ENCODE peak calls at places on chromosomes 13 and 19, in six cellular contexts. One of them, this sample, is unnamed.

GRCh38 chr13:89153941-89154340 is 1482.8 kb downstream of the SLITRK5 start:
- DNase-seq in breast epithelium: no peak
- DNase-seq in IMR-90: no peak
- DNase-seq in Peyer's patch: no peak
- DNase-seq in HepG2: no peak
- DNase-seq in heart left ventricle: no peak
- DNase-seq in this sample: no peak

GRCh38 chr19:7349961-7350711 is 1.4 kb downstream of the ARHGEF18 start:
- DNase-seq in breast epithelium: no peak
- DNase-seq in IMR-90: no peak
- DNase-seq in Peyer's patch: peak; percentile 89
- DNase-seq in HepG2: no peak
- DNase-seq in heart left ventricle: no peak
- DNase-seq in this sample: no peak

GRCh38 chr19:8578642-8579265 is 1.5 kb upstream of the MYO1F start:
- DNase-seq in breast epithelium: peak; percentile 73
- DNase-seq in IMR-90: peak; percentile 53
- DNase-seq in Peyer's patch: peak; percentile 91
- DNase-seq in HepG2: peak; percentile 35
- DNase-seq in heart left ventricle: peak; percentile 83
- DNase-seq in this sample: peak; percentile 74

GRCh38 chr19:29485293-29485692 is 40.5 kb upstream of the VSTM2B start:
- DNase-seq in breast epithelium: no peak
- DNase-seq in IMR-90: no peak
- DNase-seq in Peyer's patch: no peak
- DNase-seq in HepG2: no peak
- DNase-seq in heart left ventricle: no peak
- DNase-seq in this sample: no peak

GRCh38 chr19:4970558-4971423 is 1.9 kb downstream of the KDM4B start:
- DNase-seq in breast epithelium: no peak
- DNase-seq in IMR-90: no peak
- DNase-seq in Peyer's patch: no peak
- DNase-seq in HepG2: peak; percentile 37
- DNase-seq in heart left ventricle: peak; percentile 68
- DNase-seq in this sample: peak; percentile 65

GRCh38 chr19:18203408-18203862 is 407 bp downstream of the RAB3A start:
- DNase-seq in breast epithelium: no peak
- DNase-seq in IMR-90: no peak
- DNase-seq in Peyer's patch: peak; percentile 55
- DNase-seq in HepG2: no peak
- DNase-seq in heart left ventricle: peak; percentile 69
- DNase-seq in this sample: peak; percentile 32

GRCh38 chr13:46698015-46698414 is 98.9 kb downstream of the ESD start:
- DNase-seq in breast epithelium: no peak
- DNase-seq in IMR-90: no peak
- DNase-seq in Peyer's patch: no peak
- DNase-seq in HepG2: no peak
- DNase-seq in heart left ventricle: peak; percentile 85
- DNase-seq in this sample: peak; percentile 75

GRCh38 chr13:109145631-109146030 is 516.2 kb downstream of the MYO16 start:
- DNase-seq in breast epithelium: no peak
- DNase-seq in IMR-90: peak; percentile 72
- DNase-seq in Peyer's patch: no peak
- DNase-seq in HepG2: peak; percentile 13
- DNase-seq in heart left ventricle: peak; percentile 49
- DNase-seq in this sample: peak; percentile 29

GRCh38 chr13:46184277-46184699 is 2.3 kb upstream of the LCP1 start:
- DNase-seq in breast epithelium: no peak
- DNase-seq in IMR-90: no peak
- DNase-seq in Peyer's patch: peak; percentile 87
- DNase-seq in HepG2: peak; percentile 28
- DNase-seq in heart left ventricle: peak; percentile 31
- DNase-seq in this sample: peak; percentile 19

GRCh38 chr13:63198076-63198475 is 1782.4 kb upstream of the PCDH20 start:
- DNase-seq in breast epithelium: no peak
- DNase-seq in IMR-90: peak; percentile 45
- DNase-seq in Peyer's patch: no peak
- DNase-seq in HepG2: no peak
- DNase-seq in heart left ventricle: no peak
- DNase-seq in this sample: no peak

GRCh38 chr19:51439021-51439465 is 19.2 kb downstream of the SIGLEC8 start:
- DNase-seq in breast epithelium: no peak
- DNase-seq in IMR-90: no peak
- DNase-seq in Peyer's patch: peak; percentile 33
- DNase-seq in HepG2: peak; percentile 14
- DNase-seq in heart left ventricle: no peak
- DNase-seq in this sample: no peak

GRCh38 chr19:5661483-5661882 is 18.8 kb downstream of the MICOS13 start:
- DNase-seq in breast epithelium: no peak
- DNase-seq in IMR-90: no peak
- DNase-seq in Peyer's patch: no peak
- DNase-seq in HepG2: no peak
- DNase-seq in heart left ventricle: no peak
- DNase-seq in this sample: no peak

GRCh38 chr13:91745962-91746361 is 347.5 kb downstream of the GPC5 start:
- DNase-seq in breast epithelium: no peak
- DNase-seq in IMR-90: no peak
- DNase-seq in Peyer's patch: no peak
- DNase-seq in HepG2: no peak
- DNase-seq in heart left ventricle: no peak
- DNase-seq in this sample: no peak
- H3K36me3 ChIP-seq in breast epithelium: no peaks in the 10 kb centered on the region
- H3K36me3 ChIP-seq in IMR-90: no peaks in the 10 kb centered on the region
- H3K36me3 ChIP-seq in Peyer's patch: no peaks in the 10 kb centered on the region
- H3K36me3 ChIP-seq in HepG2: no peaks in the 10 kb centered on the region
- H3K36me3 ChIP-seq in heart left ventricle: no peaks in the 10 kb centered on the region
- H3K36me3 ChIP-seq in this sample: no peaks in the 10 kb centered on the region

DNA sequence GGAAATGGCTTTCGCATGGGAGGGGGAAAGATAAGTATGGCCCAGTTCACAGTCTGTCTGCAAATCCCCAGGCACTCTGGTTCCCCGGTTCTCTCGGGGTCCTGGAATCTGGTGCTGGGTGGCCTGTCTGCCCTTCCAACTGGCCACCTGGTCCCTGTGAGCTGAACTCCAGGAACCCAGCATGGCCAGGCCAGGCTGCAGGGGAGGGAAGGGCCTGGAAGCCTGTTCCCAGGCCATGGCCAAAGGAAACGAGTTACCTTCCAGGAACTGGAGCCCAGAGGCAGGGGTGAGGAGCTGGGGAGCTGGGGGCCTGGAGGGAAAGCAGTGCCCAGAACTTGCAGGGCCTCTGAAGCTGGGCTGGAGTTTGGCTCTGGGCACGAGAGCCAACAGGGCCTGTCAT is 19.1 kb upstream of the PNMA8C start:
- DNase-seq in breast epithelium: no peak
- DNase-seq in IMR-90: no peak
- DNase-seq in Peyer's patch: no peak
- DNase-seq in HepG2: no peak
- DNase-seq in heart left ventricle: peak; percentile 55
- DNase-seq in this sample: no peak
- H3K27ac ChIP-seq in breast epithelium: peak overlapping the region; percentile 55
- H3K27ac ChIP-seq in IMR-90: no peak overlapping the region
- H3K27ac ChIP-seq in Peyer's patch: no peak overlapping the region
- H3K27ac ChIP-seq in HepG2: no peak overlapping the region
- H3K27ac ChIP-seq in heart left ventricle: no peak overlapping the region
- H3K27ac ChIP-seq in this sample: no peak overlapping the region

DNA sequence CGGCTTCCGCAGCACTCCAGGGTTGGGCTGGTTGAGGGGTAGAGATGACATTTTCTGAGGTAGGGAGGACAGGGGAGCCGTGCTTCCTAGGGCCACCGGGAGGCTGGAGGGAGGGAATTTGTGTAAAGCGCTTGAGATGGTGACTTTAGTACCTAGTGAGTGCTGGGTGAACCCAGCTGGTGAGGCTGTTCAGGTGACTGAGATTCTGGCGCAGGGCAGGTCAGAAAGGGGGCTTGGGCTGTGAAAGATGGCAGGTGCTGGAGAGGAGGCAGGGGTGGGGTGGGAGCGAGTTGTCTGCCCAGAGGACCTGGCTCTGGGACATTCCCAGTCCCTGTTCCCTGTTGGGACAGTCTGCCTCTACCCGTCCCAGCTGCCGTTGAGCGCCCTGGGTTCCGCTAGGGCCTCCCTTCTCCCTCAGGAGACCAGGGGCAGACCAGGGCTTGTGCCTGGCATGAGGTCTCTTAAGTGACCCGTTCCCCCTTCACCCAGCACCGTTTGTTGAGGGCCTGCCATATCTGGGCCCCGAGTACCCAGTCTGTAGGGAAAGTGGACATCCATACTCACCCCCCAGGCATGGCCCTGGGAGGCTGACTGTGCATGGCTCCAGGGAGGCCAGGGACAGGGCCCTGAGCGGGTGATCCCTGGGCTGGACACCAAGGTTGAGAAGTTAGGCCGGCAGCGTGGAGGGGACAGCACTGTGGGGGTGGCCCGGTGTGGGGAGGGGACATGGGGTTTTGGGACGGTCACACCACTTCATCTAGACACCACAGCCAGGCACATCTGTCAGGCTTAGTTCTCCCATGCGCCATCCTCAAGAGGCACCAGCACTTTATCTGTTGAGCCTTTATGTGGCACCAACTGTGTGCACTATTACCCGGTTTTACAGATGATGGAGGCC is 5.0 kb downstream of the PTOV1 start:
- DNase-seq in breast epithelium: no peak
- DNase-seq in IMR-90: no peak
- DNase-seq in Peyer's patch: no peak
- DNase-seq in HepG2: no peak
- DNase-seq in heart left ventricle: no peak
- DNase-seq in this sample: peak; percentile 22
- TF ChIP-seq POLR2A in breast epithelium: no peak
- TF ChIP-seq POLR2A in IMR-90: no peak
- TF ChIP-seq POLR2A in Peyer's patch: no peak
- TF ChIP-seq POLR2A in HepG2: peak; percentile 30
- TF ChIP-seq POLR2A in heart left ventricle: no peak
- TF ChIP-seq POLR2A in this sample: no peak

GRCh38 chr19:35011737-35012682 is 11.9 kb downstream of the GRAMD1A start:
- DNase-seq in breast epithelium: no peak
- DNase-seq in IMR-90: no peak
- DNase-seq in Peyer's patch: no peak
- DNase-seq in HepG2: no peak
- DNase-seq in heart left ventricle: no peak
- DNase-seq in this sample: no peak
- H3K36me3 ChIP-seq in breast epithelium: no peaks in the 10 kb centered on the region
- H3K36me3 ChIP-seq in IMR-90: peaks cover 61% of the 10 kb centered on the region
- H3K36me3 ChIP-seq in Peyer's patch: no peaks in the 10 kb centered on the region
- H3K36me3 ChIP-seq in HepG2: peaks cover 25% of the 10 kb centered on the region
- H3K36me3 ChIP-seq in heart left ventricle: peaks cover 14% of the 10 kb centered on the region
- H3K36me3 ChIP-seq in this sample: peaks cover 22% of the 10 kb centered on the region

GRCh38 chr13:95044452-95045205 is 256.6 kb downstream of the ABCC4 start:
- DNase-seq in breast epithelium: no peak
- DNase-seq in IMR-90: no peak
- DNase-seq in Peyer's patch: no peak
- DNase-seq in HepG2: peak; percentile 69
- DNase-seq in heart left ventricle: no peak
- DNase-seq in this sample: no peak
- H3K27ac ChIP-seq in breast epithelium: no peak overlapping the region
- H3K27ac ChIP-seq in IMR-90: no peak overlapping the region
- H3K27ac ChIP-seq in Peyer's patch: no peak overlapping the region
- H3K27ac ChIP-seq in HepG2: no peak overlapping the region
- H3K27ac ChIP-seq in heart left ventricle: no peak overlapping the region
- H3K27ac ChIP-seq in this sample: no peak overlapping the region

DNA sequence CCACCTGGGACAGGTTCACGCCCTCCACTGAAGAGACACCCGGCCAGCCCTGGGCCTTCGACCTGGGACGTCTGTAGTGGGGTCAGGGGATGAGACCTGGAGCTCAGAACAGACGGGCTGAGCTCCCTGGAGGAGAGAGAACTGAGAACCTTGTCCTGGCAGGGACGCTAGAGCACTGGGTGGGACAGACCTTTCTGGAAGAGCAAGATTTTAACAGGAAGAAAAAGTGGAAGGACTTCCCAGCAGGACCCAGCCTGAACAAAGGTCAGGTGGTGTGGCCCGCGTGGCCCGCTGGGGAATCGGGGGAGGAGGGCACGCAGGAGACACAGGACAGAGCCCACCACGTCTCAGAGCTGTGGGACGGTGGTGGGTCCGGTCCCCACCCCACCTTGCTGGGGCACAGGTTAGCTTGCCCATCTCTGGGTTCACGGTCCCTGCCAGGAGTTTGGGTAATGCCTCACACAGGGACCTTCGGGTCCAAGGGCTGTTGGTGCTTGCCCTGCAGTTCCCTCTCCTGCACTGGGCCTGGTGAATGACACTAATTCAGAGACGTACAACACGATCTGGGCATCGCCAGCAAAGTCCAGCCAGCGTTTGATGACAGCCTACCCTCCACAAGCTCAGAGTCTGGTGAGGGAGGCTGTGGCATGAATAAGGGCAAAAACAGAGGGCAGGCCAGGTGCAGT is 1.2 kb upstream of the EFNA2 start:
- DNase-seq in breast epithelium: no peak
- DNase-seq in IMR-90: no peak
- DNase-seq in Peyer's patch: no peak
- DNase-seq in HepG2: no peak
- DNase-seq in heart left ventricle: no peak
- DNase-seq in this sample: no peak
- TF ChIP-seq POLR2A in breast epithelium: no peak
- TF ChIP-seq POLR2A in IMR-90: no peak
- TF ChIP-seq POLR2A in Peyer's patch: peak; percentile 62
- TF ChIP-seq POLR2A in HepG2: peak; percentile 70
- TF ChIP-seq POLR2A in heart left ventricle: no peak
- TF ChIP-seq POLR2A in this sample: no peak

GRCh38 chr13:48318014-48318713 is 14.6 kb downstream of the RB1 start:
- DNase-seq in breast epithelium: no peak
- DNase-seq in IMR-90: no peak
- DNase-seq in Peyer's patch: no peak
- DNase-seq in HepG2: no peak
- DNase-seq in heart left ventricle: peak; percentile 53
- DNase-seq in this sample: peak; percentile 15
- H3K36me3 ChIP-seq in breast epithelium: no peaks in the 10 kb centered on the region
- H3K36me3 ChIP-seq in IMR-90: peaks cover 21% of the 10 kb centered on the region
- H3K36me3 ChIP-seq in Peyer's patch: no peaks in the 10 kb centered on the region
- H3K36me3 ChIP-seq in HepG2: peaks cover 5% of the 10 kb centered on the region
- H3K36me3 ChIP-seq in heart left ventricle: no peaks in the 10 kb centered on the region
- H3K36me3 ChIP-seq in this sample: no peaks in the 10 kb centered on the region